ENCODE peak calls at places on chromosomes 3 and 15, in four cellular contexts. M is K562, T is WTC11, F is HepG2. W is an unnamed sample.

GRCh38 chr15:48096813-48097212 is 24.0 kb upstream of the SLC24A5 start:
- DNase-seq in M (no peak), T (no peak), F (no peak), W (no peak)

GRCh38 chr3:59935025-59935424 is 885.2 kb upstream of the CFAP20DC start:
- DNase-seq in M (no peak), T (no peak), F (no peak), W (no peak)

GRCh38 chr3:14379842-14380241 is 22.6 kb upstream of the SLC6A6 start:
- DNase-seq in M (no peak), T (no peak), F (no peak), W (no peak)

GRCh38 chr3:13772321-13772745 is 107.5 kb downstream of the WNT7A start:
- DNase-seq in M (no peak), T (no peak), F (no peak), W (no peak)

GRCh38 chr15:92074646-92075045 is 221.1 kb downstream of the SLCO3A1 start:
- DNase-seq in M (no peak), T (no peak), F (no peak), W (no peak)

GRCh38 chr3:37168896-37169295 is 5.5 kb downstream of the LRRFIP2 start:
- DNase-seq in M (no peak), T (no peak), F (no peak), W (no peak)

GRCh38 chr3:137304313-137305056 is 346.7 kb downstream of the IL20RB start:
- DNase-seq in M (no peak), T (peak), F (no peak), W (no peak)

GRCh38 chr15:99925661-99926461 is 192.6 kb upstream of the LYSMD4 start:
- DNase-seq in M (peak), T (peak), F (no peak), W (no peak)

GRCh38 chr3:134640872-134641470 is 9.9 kb downstream of the KY start:
- DNase-seq in M (peak), T (peak), F (peak), W (peak)

GRCh38 chr3:9098716-9099675 is 135.7 kb upstream of the RAD18 start:
- DNase-seq in M (no peak), T (no peak), F (no peak), W (no peak)

GRCh38 chr15:29750754-29751153 is 71.5 kb downstream of the TJP1 start:
- DNase-seq in M (no peak), T (no peak), F (no peak), W (no peak)

GRCh38 chr3:172153335-172153861 is 114.0 kb downstream of the FNDC3B start:
- DNase-seq in M (no peak), T (no peak), F (no peak), W (no peak)

GRCh38 chr15:71221417-71221816 is 106.1 kb downstream of the THSD4 start:
- DNase-seq in M (no peak), T (no peak), F (no peak), W (no peak)

GRCh38 chr3:185207931-185208746 is 45.7 kb downstream of the EHHADH start:
- DNase-seq in M (no peak), T (no peak), F (no peak), W (no peak)

GRCh38 chr3:49177073-49177472 is 5.7 kb downstream of the KLHDC8B start:
- DNase-seq in M (no peak), T (no peak), F (no peak), W (no peak)

GRCh38 chr3:143484851-143485512 is 363.3 kb downstream of the SLC9A9 start:
- DNase-seq in M (peak), T (no peak), F (no peak), W (peak)

GRCh38 chr15:57323806-57324589 is 52.3 kb upstream of the CGNL1 start:
- DNase-seq in M (peak), T (no peak), F (no peak), W (peak)

GRCh38 chr15:41581110-41581509 is 22.1 kb downstream of the TYRO3 start:
- DNase-seq in M (peak), T (peak), F (no peak), W (no peak)

GRCh38 chr3:81916890-81917289 is 155.4 kb upstream of the GBE1 start:
- DNase-seq in M (no peak), T (no peak), F (no peak), W (no peak)

DNA sequence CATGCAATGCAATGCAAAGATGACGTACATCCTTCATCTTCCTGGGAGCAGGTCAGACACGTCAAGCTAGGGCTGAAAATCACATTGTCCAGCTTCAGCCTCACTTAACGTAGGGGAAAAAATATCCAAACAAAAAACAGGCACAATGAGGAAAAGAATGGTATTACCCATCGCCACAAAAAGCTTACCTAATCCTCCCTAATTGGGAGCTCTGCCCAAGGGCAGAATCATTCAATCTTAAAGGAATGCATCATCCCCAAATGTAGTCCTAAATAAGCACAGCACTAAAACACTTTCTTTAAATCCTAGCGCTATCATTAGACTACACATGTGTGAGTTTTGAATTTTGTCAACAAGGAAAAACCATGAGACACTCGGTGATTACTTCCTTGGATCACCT is 87.6 kb downstream of the ADAMTS9 start:
- DNase-seq in M (no peak), T (no peak), F (no peak), W (no peak)
- TF ChIP-seq ELF4 in M (no peak), T (no peak), F (no peak), W (no peak)

GRCh38 chr3:30355622-30356021 is 250.8 kb upstream of the TGFBR2 start:
- DNase-seq in M (no peak), T (no peak), F (no peak), W (no peak)

GRCh38 chr3:30354972-30355371 is 251.4 kb upstream of the TGFBR2 start:
- DNase-seq in M (no peak), T (no peak), F (peak), W (no peak)

GRCh38 chr3:30358871-30359270 is 247.5 kb upstream of the TGFBR2 start:
- DNase-seq in M (no peak), T (no peak), F (no peak), W (no peak)

GRCh38 chr3:30356901-30357753 is 249.3 kb upstream of the TGFBR2 start:
- DNase-seq in M (no peak), T (no peak), F (no peak), W (no peak)

GRCh38 chr3:30357897-30358296 is 248.5 kb upstream of the TGFBR2 start:
- DNase-seq in M (no peak), T (no peak), F (no peak), W (no peak)
- TF ChIP-seq SP1 in M (no peak), T (no peak), F (no peak), W (no peak)

DNA sequence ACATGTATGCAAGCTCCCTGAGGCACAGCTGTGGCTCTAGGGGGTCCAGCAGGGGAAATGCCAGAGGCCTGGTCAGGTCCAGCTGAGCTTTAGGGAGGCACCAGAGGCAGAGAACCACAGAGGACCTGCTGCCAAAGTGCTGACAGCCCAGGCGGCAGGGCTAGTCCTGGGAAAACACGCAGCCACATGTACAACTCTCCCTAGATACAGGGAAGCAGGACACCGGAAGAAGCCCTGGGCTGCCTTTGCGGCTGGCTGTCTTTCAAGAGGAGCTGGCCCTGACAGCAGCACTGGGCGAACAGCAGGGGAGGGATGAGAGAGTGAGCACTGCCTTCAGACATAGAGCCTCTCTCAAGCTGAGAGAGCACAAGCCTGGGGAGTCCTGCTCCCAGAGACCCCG is 40.7 kb downstream of the RFT1 start:
- DNase-seq in M (no peak), T (no peak), F (no peak), W (no peak)
- TF ChIP-seq ELF4 in M (no peak), T (no peak), F (no peak), W (no peak)

GRCh38 chr3:188533172-188533571 is 379.2 kb downstream of the LPP start:
- DNase-seq in M (no peak), T (no peak), F (no peak), W (no peak)
- TF ChIP-seq SP1 in M (no peak), T (no peak), F (no peak), W (no peak)

DNA sequence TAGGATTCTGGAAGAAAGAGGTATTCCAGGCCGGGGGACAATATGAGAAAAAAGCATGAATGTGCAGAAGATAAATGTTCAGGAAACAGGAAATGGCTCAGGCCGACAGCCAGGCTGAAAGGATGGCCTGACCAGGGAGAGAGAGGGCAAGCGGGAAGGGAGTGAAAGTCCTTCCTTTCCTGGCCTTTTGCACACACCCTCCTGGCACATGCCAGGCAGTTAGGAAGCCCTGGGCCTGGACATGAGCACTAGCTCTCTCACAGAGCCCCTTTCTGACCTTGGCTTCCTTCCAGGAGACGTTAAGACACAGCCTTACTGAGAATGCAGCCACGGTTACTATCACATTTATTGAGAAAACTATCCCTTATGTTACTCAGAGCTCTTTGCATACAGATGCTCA is 39.7 kb upstream of the SMAD3 start:
- DNase-seq in M (no peak), T (no peak), F (no peak), W (no peak)
- TF ChIP-seq ELF4 in M (no peak), T (no peak), F (no peak), W (no peak)

DNA sequence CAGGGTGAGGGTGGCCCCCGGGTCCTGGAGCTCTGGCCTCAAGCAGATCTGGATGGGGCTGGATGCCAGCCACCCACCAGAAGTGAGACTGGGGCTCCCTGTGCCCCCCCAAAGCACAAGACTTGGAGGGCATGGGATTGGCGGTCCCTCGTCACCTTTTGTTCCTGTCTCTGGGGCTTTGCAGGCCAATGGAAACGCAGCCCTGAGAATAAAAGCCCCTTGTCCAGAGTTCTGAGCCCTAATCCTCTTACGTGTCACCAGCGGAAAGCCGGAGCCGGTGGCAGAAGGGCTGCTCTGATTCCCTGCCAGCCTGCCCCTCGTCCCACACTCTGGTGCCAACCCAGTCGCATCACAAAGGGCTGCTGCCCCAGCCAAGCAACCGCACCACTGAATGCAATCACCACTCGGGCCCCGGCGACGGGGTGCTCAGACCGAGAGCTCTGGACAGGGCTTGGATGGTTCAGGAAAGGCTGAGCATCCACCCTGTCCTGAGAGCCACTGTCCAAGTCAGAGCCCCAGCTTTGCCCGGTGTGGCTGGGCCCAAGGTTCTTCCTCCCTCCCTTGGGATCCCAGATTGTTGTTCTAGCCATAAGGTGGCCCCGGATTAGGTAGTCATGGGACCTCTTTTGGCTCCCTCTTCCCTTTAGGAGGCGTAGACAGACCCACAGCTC is 22.8 kb upstream of the ELP6 start:
- DNase-seq in M (no peak), T (no peak), F (no peak), W (no peak)
- TF ChIP-seq SP1 in M (no peak), T (no peak), F (no peak), W (no peak)

DNA sequence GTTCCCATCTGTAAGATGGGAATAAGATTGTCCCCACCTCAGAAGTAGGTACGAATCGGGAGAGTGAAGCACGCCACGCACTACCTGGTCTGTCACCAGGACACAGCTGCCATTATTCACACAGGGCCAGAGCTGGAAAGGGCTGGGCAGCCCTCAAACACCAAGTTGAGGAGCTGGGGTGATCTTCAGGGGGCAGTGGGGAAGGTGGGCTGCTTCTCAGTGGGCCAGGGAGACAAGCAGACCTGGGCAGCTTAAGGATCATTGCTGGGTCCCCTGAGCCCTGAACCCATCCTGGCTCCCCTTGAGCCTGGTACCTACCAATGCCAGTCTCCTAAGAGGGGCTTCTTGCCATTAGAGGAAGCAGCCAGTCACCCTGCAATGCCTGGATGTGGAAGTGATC is 82.1 kb downstream of the SMAD6 start:
- DNase-seq in M (no peak), T (no peak), F (no peak), W (no peak)
- TF ChIP-seq ELF4 in M (no peak), T (no peak), F (no peak), W (no peak)

W was measured in HEK293T.